ENCODE peak calls at places on chromosome 1, in nine cellular contexts. One of them, this sample, is unnamed.

GRCh38 chr1:55035904-55036303 is 3.4 kb upstream of the PCSK9 start:
- DNase-seq in AG08396: no peak
- DNase-seq in HFFc6: no peak
- DNase-seq in NCI-H1436: no peak
- DNase-seq in MCF 10A: peak; percentile 25
- DNase-seq in dermis microvascular lymphatic vessel endothelial cell: no peak
- DNase-seq in activated CD4-positive, alpha-beta T cell treated with anti-CD3 and anti-CD28 coated beads, Interleukin-2, amount 10 ng/mL, durations not matched to agents 24 days and 14 days: no peak
- DNase-seq in T-helper 2 cell: no peak
- DNase-seq in sigmoid colon: no peak
- DNase-seq in this sample: no peak

GRCh38 chr1:219413523-219413922 is 199.4 kb downstream of the ZC3H11B start:
- DNase-seq in sigmoid colon: no peak
- DNase-seq in T-helper 2 cell: no peak
- DNase-seq in NCI-H1436: peak; percentile 63
- DNase-seq in MCF 10A: no peak
- DNase-seq in HFFc6: no peak
- DNase-seq in dermis microvascular lymphatic vessel endothelial cell: no peak
- DNase-seq in activated CD4-positive, alpha-beta T cell treated with anti-CD3 and anti-CD28 coated beads, Interleukin-2, amount 10 ng/mL, durations not matched to agents 24 days and 14 days: no peak
- DNase-seq in AG08396: no peak
- DNase-seq in this sample: no peak

GRCh38 chr1:12177999-12178441 is 11.2 kb downstream of the TNFRSF1B start:
- DNase-seq in AG08396: peak; percentile 84
- DNase-seq in dermis microvascular lymphatic vessel endothelial cell: peak; percentile 79
- DNase-seq in sigmoid colon: peak; percentile 91
- DNase-seq in HFFc6: peak; percentile 76
- DNase-seq in activated CD4-positive, alpha-beta T cell treated with anti-CD3 and anti-CD28 coated beads, Interleukin-2, amount 10 ng/mL, durations not matched to agents 24 days and 14 days: peak; percentile 89
- DNase-seq in MCF 10A: peak; percentile 23
- DNase-seq in NCI-H1436: peak; percentile 67
- DNase-seq in T-helper 2 cell: peak; percentile 85
- DNase-seq in this sample: peak; percentile 78

GRCh38 chr1:178241837-178242236 is 147.9 kb downstream of the RASAL2 start:
- DNase-seq in T-helper 2 cell: no peak
- DNase-seq in sigmoid colon: no peak
- DNase-seq in NCI-H1436: no peak
- DNase-seq in MCF 10A: no peak
- DNase-seq in activated CD4-positive, alpha-beta T cell treated with anti-CD3 and anti-CD28 coated beads, Interleukin-2, amount 10 ng/mL, durations not matched to agents 24 days and 14 days: no peak
- DNase-seq in AG08396: no peak
- DNase-seq in dermis microvascular lymphatic vessel endothelial cell: no peak
- DNase-seq in HFFc6: no peak
- DNase-seq in this sample: no peak

GRCh38 chr1:205648212-205648910 is 16.6 kb upstream of the ELK4 start:
- DNase-seq in HFFc6: no peak
- DNase-seq in dermis microvascular lymphatic vessel endothelial cell: no peak
- DNase-seq in MCF 10A: no peak
- DNase-seq in activated CD4-positive, alpha-beta T cell treated with anti-CD3 and anti-CD28 coated beads, Interleukin-2, amount 10 ng/mL, durations not matched to agents 24 days and 14 days: no peak
- DNase-seq in AG08396: no peak
- DNase-seq in T-helper 2 cell: no peak
- DNase-seq in sigmoid colon: no peak
- DNase-seq in NCI-H1436: no peak
- DNase-seq in this sample: no peak

GRCh38 chr1:233240839-233241682 is 54.5 kb downstream of the PCNX2 start:
- DNase-seq in activated CD4-positive, alpha-beta T cell treated with anti-CD3 and anti-CD28 coated beads, Interleukin-2, amount 10 ng/mL, durations not matched to agents 24 days and 14 days: peak; percentile 74
- DNase-seq in T-helper 2 cell: no peak
- DNase-seq in sigmoid colon: no peak
- DNase-seq in HFFc6: no peak
- DNase-seq in AG08396: peak; percentile 68
- DNase-seq in dermis microvascular lymphatic vessel endothelial cell: peak; percentile 25
- DNase-seq in NCI-H1436: peak; percentile 1
- DNase-seq in MCF 10A: peak; percentile 56
- DNase-seq in this sample: peak; percentile 68

GRCh38 chr1:209527993-209528392 is 55.5 kb upstream of the CAMK1G start:
- DNase-seq in dermis microvascular lymphatic vessel endothelial cell: no peak
- DNase-seq in MCF 10A: peak; percentile 36
- DNase-seq in activated CD4-positive, alpha-beta T cell treated with anti-CD3 and anti-CD28 coated beads, Interleukin-2, amount 10 ng/mL, durations not matched to agents 24 days and 14 days: no peak
- DNase-seq in T-helper 2 cell: no peak
- DNase-seq in sigmoid colon: no peak
- DNase-seq in NCI-H1436: no peak
- DNase-seq in AG08396: no peak
- DNase-seq in HFFc6: no peak
- DNase-seq in this sample: no peak

GRCh38 chr1:207866471-207867135 is 44.3 kb downstream of the CD34 start:
- DNase-seq in AG08396: peak; percentile 78
- DNase-seq in HFFc6: peak; percentile 78
- DNase-seq in T-helper 2 cell: no peak
- DNase-seq in NCI-H1436: no peak
- DNase-seq in dermis microvascular lymphatic vessel endothelial cell: peak; percentile 81
- DNase-seq in MCF 10A: no peak
- DNase-seq in activated CD4-positive, alpha-beta T cell treated with anti-CD3 and anti-CD28 coated beads, Interleukin-2, amount 10 ng/mL, durations not matched to agents 24 days and 14 days: peak; percentile 81
- DNase-seq in sigmoid colon: peak; percentile 94
- DNase-seq in this sample: no peak